ENCODE peak calls at places on chromosomes 3 and 15, in ten cellular contexts. One of them, this sample, is unnamed.
A peak's percentile ranks its signal among the peaks of the same experiment; 100 is the strongest.

GRCh38 chr3:193744822-193745684 is 152.0 kb downstream of the OPA1 start:
- DNase-seq in SJSA1: no peak
- DNase-seq in T-helper 2 cell: no peak
- DNase-seq in mucosa of descending colon: no peak
- DNase-seq in choroid plexus epithelial cell: peak; percentile 47
- DNase-seq in kidney glomerular epithelial cell: peak; percentile 21
- DNase-seq in BJ: no peak
- DNase-seq in hepatocyte: peak; percentile 72
- DNase-seq in iris pigment epithelial cell: peak; percentile 36
- DNase-seq in natural killer cell treated with Interleukin-12 subunit alpha and Interleukin-12 subunit beta and Interleukin-15 and Interleukin-18, amount 100 ng/mL, for 72 hours: no peak
- DNase-seq in this sample: no peak

GRCh38 chr3:125220183-125220582 is 7.6 kb upstream of the SLC12A8 start:
- DNase-seq in natural killer cell treated with Interleukin-12 subunit alpha and Interleukin-12 subunit beta and Interleukin-15 and Interleukin-18, amount 100 ng/mL, for 72 hours: no peak
- DNase-seq in choroid plexus epithelial cell: no peak
- DNase-seq in BJ: no peak
- DNase-seq in SJSA1: no peak
- DNase-seq in hepatocyte: no peak
- DNase-seq in T-helper 2 cell: no peak
- DNase-seq in mucosa of descending colon: no peak
- DNase-seq in iris pigment epithelial cell: no peak
- DNase-seq in kidney glomerular epithelial cell: no peak
- DNase-seq in this sample: no peak

GRCh38 chr3:34582054-34582453 is 783.6 kb downstream of the PDCD6IP start:
- DNase-seq in hepatocyte: no peak
- DNase-seq in natural killer cell treated with Interleukin-12 subunit alpha and Interleukin-12 subunit beta and Interleukin-15 and Interleukin-18, amount 100 ng/mL, for 72 hours: no peak
- DNase-seq in iris pigment epithelial cell: no peak
- DNase-seq in BJ: no peak
- DNase-seq in choroid plexus epithelial cell: peak; percentile 1
- DNase-seq in kidney glomerular epithelial cell: no peak
- DNase-seq in mucosa of descending colon: no peak
- DNase-seq in SJSA1: no peak
- DNase-seq in T-helper 2 cell: no peak
- DNase-seq in this sample: no peak

GRCh38 chr3:24494616-24495333 is at the start of gene THRB:
- DNase-seq in T-helper 2 cell: no peak
- DNase-seq in kidney glomerular epithelial cell: peak; percentile 86
- DNase-seq in choroid plexus epithelial cell: peak; percentile 48
- DNase-seq in iris pigment epithelial cell: peak; percentile 77
- DNase-seq in BJ: no peak
- DNase-seq in natural killer cell treated with Interleukin-12 subunit alpha and Interleukin-12 subunit beta and Interleukin-15 and Interleukin-18, amount 100 ng/mL, for 72 hours: no peak
- DNase-seq in hepatocyte: peak; percentile 83
- DNase-seq in mucosa of descending colon: peak; percentile 80
- DNase-seq in SJSA1: peak; percentile 67
- DNase-seq in this sample: peak; percentile 78

GRCh38 chr15:76996526-76997401 is 1.8 kb downstream of the PSTPIP1 start:
- DNase-seq in SJSA1: no peak
- DNase-seq in natural killer cell treated with Interleukin-12 subunit alpha and Interleukin-12 subunit beta and Interleukin-15 and Interleukin-18, amount 100 ng/mL, for 72 hours: peak; percentile 73
- DNase-seq in iris pigment epithelial cell: no peak
- DNase-seq in BJ: no peak
- DNase-seq in mucosa of descending colon: no peak
- DNase-seq in choroid plexus epithelial cell: no peak
- DNase-seq in T-helper 2 cell: peak; percentile 60
- DNase-seq in hepatocyte: no peak
- DNase-seq in kidney glomerular epithelial cell: no peak
- DNase-seq in this sample: no peak

GRCh38 chr15:75732809-75733451 is 20.3 kb upstream of the CSPG4 start:
- DNase-seq in SJSA1: peak; percentile 66
- DNase-seq in natural killer cell treated with Interleukin-12 subunit alpha and Interleukin-12 subunit beta and Interleukin-15 and Interleukin-18, amount 100 ng/mL, for 72 hours: peak; percentile 72
- DNase-seq in BJ: no peak
- DNase-seq in kidney glomerular epithelial cell: peak; percentile 41
- DNase-seq in choroid plexus epithelial cell: peak; percentile 84
- DNase-seq in mucosa of descending colon: peak; percentile 79
- DNase-seq in iris pigment epithelial cell: peak; percentile 64
- DNase-seq in hepatocyte: peak; percentile 84
- DNase-seq in T-helper 2 cell: no peak
- DNase-seq in this sample: peak; percentile 65

GRCh38 chr15:63385911-63386531 is 4.4 kb upstream of the CA12 start:
- DNase-seq in natural killer cell treated with Interleukin-12 subunit alpha and Interleukin-12 subunit beta and Interleukin-15 and Interleukin-18, amount 100 ng/mL, for 72 hours: no peak
- DNase-seq in choroid plexus epithelial cell: no peak
- DNase-seq in kidney glomerular epithelial cell: no peak
- DNase-seq in BJ: no peak
- DNase-seq in mucosa of descending colon: no peak
- DNase-seq in SJSA1: no peak
- DNase-seq in hepatocyte: no peak
- DNase-seq in T-helper 2 cell: no peak
- DNase-seq in iris pigment epithelial cell: no peak
- DNase-seq in this sample: no peak

GRCh38 chr15:77650285-77650684 is 17.6 kb upstream of the LINGO1 start:
- DNase-seq in SJSA1: no peak
- DNase-seq in mucosa of descending colon: peak; percentile 22
- DNase-seq in iris pigment epithelial cell: peak; percentile 13
- DNase-seq in hepatocyte: peak; percentile 37
- DNase-seq in choroid plexus epithelial cell: peak; percentile 35
- DNase-seq in natural killer cell treated with Interleukin-12 subunit alpha and Interleukin-12 subunit beta and Interleukin-15 and Interleukin-18, amount 100 ng/mL, for 72 hours: no peak
- DNase-seq in T-helper 2 cell: no peak
- DNase-seq in BJ: no peak
- DNase-seq in kidney glomerular epithelial cell: no peak
- DNase-seq in this sample: no peak

GRCh38 chr3:149575213-149575961 is 82.4 kb downstream of the WWTR1 start:
- DNase-seq in choroid plexus epithelial cell: peak; percentile 88
- DNase-seq in iris pigment epithelial cell: peak; percentile 94
- DNase-seq in mucosa of descending colon: no peak
- DNase-seq in hepatocyte: peak; percentile 16
- DNase-seq in T-helper 2 cell: no peak
- DNase-seq in BJ: no peak
- DNase-seq in SJSA1: peak; percentile 78
- DNase-seq in natural killer cell treated with Interleukin-12 subunit alpha and Interleukin-12 subunit beta and Interleukin-15 and Interleukin-18, amount 100 ng/mL, for 72 hours: no peak
- DNase-seq in kidney glomerular epithelial cell: peak; percentile 65
- DNase-seq in this sample: no peak

GRCh38 chr15:71501344-71502128 is 308.8 kb upstream of the NR2E3 start:
- DNase-seq in natural killer cell treated with Interleukin-12 subunit alpha and Interleukin-12 subunit beta and Interleukin-15 and Interleukin-18, amount 100 ng/mL, for 72 hours: no peak
- DNase-seq in kidney glomerular epithelial cell: no peak
- DNase-seq in SJSA1: no peak
- DNase-seq in hepatocyte: no peak
- DNase-seq in mucosa of descending colon: no peak
- DNase-seq in T-helper 2 cell: no peak
- DNase-seq in iris pigment epithelial cell: no peak
- DNase-seq in choroid plexus epithelial cell: no peak
- DNase-seq in BJ: no peak
- DNase-seq in this sample: no peak

GRCh38 chr3:127444761-127445160 is 145.8 kb downstream of the TPRA1 start:
- DNase-seq in natural killer cell treated with Interleukin-12 subunit alpha and Interleukin-12 subunit beta and Interleukin-15 and Interleukin-18, amount 100 ng/mL, for 72 hours: peak; percentile 28
- DNase-seq in kidney glomerular epithelial cell: no peak
- DNase-seq in SJSA1: no peak
- DNase-seq in hepatocyte: no peak
- DNase-seq in mucosa of descending colon: no peak
- DNase-seq in T-helper 2 cell: no peak
- DNase-seq in BJ: no peak
- DNase-seq in iris pigment epithelial cell: no peak
- DNase-seq in choroid plexus epithelial cell: no peak
- DNase-seq in this sample: no peak

GRCh38 chr3:187765342-187765741 is 20.1 kb upstream of the BCL6 start:
- DNase-seq in iris pigment epithelial cell: peak; percentile 52
- DNase-seq in choroid plexus epithelial cell: peak; percentile 29
- DNase-seq in BJ: no peak
- DNase-seq in natural killer cell treated with Interleukin-12 subunit alpha and Interleukin-12 subunit beta and Interleukin-15 and Interleukin-18, amount 100 ng/mL, for 72 hours: no peak
- DNase-seq in mucosa of descending colon: no peak
- DNase-seq in T-helper 2 cell: no peak
- DNase-seq in SJSA1: no peak
- DNase-seq in kidney glomerular epithelial cell: no peak
- DNase-seq in hepatocyte: no peak
- DNase-seq in this sample: no peak

GRCh38 chr3:60609446-60609845 is 641.8 kb downstream of the FHIT start:
- DNase-seq in iris pigment epithelial cell: peak; percentile 63
- DNase-seq in kidney glomerular epithelial cell: no peak
- DNase-seq in choroid plexus epithelial cell: peak; percentile 12
- DNase-seq in BJ: no peak
- DNase-seq in hepatocyte: no peak
- DNase-seq in mucosa of descending colon: no peak
- DNase-seq in natural killer cell treated with Interleukin-12 subunit alpha and Interleukin-12 subunit beta and Interleukin-15 and Interleukin-18, amount 100 ng/mL, for 72 hours: no peak
- DNase-seq in SJSA1: peak; percentile 59
- DNase-seq in T-helper 2 cell: no peak
- DNase-seq in this sample: no peak